ENCODE peak calls at places on chromosomes 16 and 17, in four cellular contexts. A is osteocyte, O is GM12891, N is NCI-H2171. H is an unnamed sample.

GRCh38 chr16:52573365-52574104 is 26.6 kb upstream of the TOX3 start:
- DNase-seq in A (no peak), O (no peak), N (no peak), H (no peak)

GRCh38 chr16:84548508-84548907 is 44.0 kb upstream of the MEAK7 start:
- DNase-seq in A (no peak), O (no peak), N (no peak), H (no peak)

GRCh38 chr17:7651097-7651958 is 602 bp downstream of the ATP1B2 start:
- DNase-seq in A (no peak), O (no peak), N (no peak), H (no peak)

GRCh38 chr17:43940630-43941029 is 1.6 kb downstream of the PPY start:
- DNase-seq in A (no peak), O (no peak), N (peak; percentile 6), H (peak; percentile 62)

GRCh38 chr16:51276335-51276734 is 125.3 kb upstream of the SALL1 start:
- DNase-seq in A (no peak), O (no peak), N (no peak), H (no peak)

GRCh38 chr16:8957061-8957392 is 6.7 kb downstream of the USP7 start:
- DNase-seq in A (no peak), O (no peak), N (no peak), H (no peak)

GRCh38 chr17:17496189-17497064 is at the start of gene RASD1:
- DNase-seq in A (peak; percentile 95), O (peak; percentile 98), N (peak; percentile 71), H (peak; percentile 72)

GRCh38 chr17:17766351-17767095 is 70.3 kb downstream of the SREBF1 start:
- DNase-seq in A (no peak), O (peak; percentile 77), N (no peak), H (no peak)

GRCh38 chr16:46932802-46933201 is 40.7 kb downstream of the DNAJA2 start:
- DNase-seq in A (no peak), O (no peak), N (peak; percentile 69), H (no peak)

GRCh38 chr17:66432996-66433556 is 130.7 kb downstream of the PRKCA start:
- DNase-seq in A (no peak), O (no peak), N (no peak), H (no peak)

GRCh38 chr17:61635913-61636432 is 45.0 kb upstream of the NACA2 start:
- DNase-seq in A (no peak), O (no peak), N (peak; percentile 35), H (peak; percentile 24)

GRCh38 chr17:75774988-75775668 is 9.5 kb upstream of the UNK start:
- DNase-seq in A (no peak), O (no peak), N (no peak), H (no peak)

GRCh38 chr16:72947379-72948237 is 100.3 kb downstream of the ZFHX3 start:
- DNase-seq in A (no peak), O (no peak), N (no peak), H (no peak)

GRCh38 chr17:1180434-1180742 is 607 bp upstream of the ABR start:
- DNase-seq in A (no peak), O (no peak), N (no peak), H (no peak)

GRCh38 chr17:31702040-31702439 is 157.0 kb downstream of the COPRS start:
- DNase-seq in A (no peak), O (no peak), N (no peak), H (no peak)

GRCh38 chr17:59371426-59372099 is 40.1 kb downstream of the YPEL2 start:
- DNase-seq in A (no peak), O (no peak), N (no peak), H (no peak)

GRCh38 chr16:67883872-67884261 is 818 bp upstream of the NRN1L start:
- DNase-seq in A (no peak), O (peak; percentile 93), N (peak; percentile 21), H (peak; percentile 18)

GRCh38 chr16:13077816-13078215 is 176.4 kb downstream of the SHISA9 start:
- DNase-seq in A (no peak), O (no peak), N (peak; percentile 7), H (no peak)

GRCh38 chr17:42891539-42892152 is 9.0 kb upstream of the G6PC1 start:
- DNase-seq in A (no peak), O (no peak), N (no peak), H (no peak)

GRCh38 chr16:78563905-78564304 is 464.5 kb downstream of the WWOX start:
- DNase-seq in A (no peak), O (no peak), N (peak; percentile 87), H (peak; percentile 32)